ENCODE peak calls at places on chromosomes 13 and 19, in five cellular contexts. One of them, this sample, is unnamed.

GRCh38 chr19:18436651-18437478 is 1.1 kb downstream of the ISYNA1 start:
- DNase-seq in ascending aorta: no peak
- DNase-seq in astrocyte of the cerebellum: no peak
- DNase-seq in tibial nerve: peak; percentile 60
- DNase-seq in cardiac muscle cell: peak; percentile 97
- DNase-seq in this sample: peak; percentile 84

GRCh38 chr19:40147693-40148347 is 43.4 kb upstream of the MAP3K10 start:
- DNase-seq in tibial nerve: no peak
- DNase-seq in ascending aorta: no peak
- DNase-seq in astrocyte of the cerebellum: peak; percentile 8
- DNase-seq in cardiac muscle cell: no peak
- DNase-seq in this sample: no peak

GRCh38 chr19:4234142-4234861 is 5.0 kb downstream of the EBI3 start:
- DNase-seq in ascending aorta: no peak
- DNase-seq in astrocyte of the cerebellum: no peak
- DNase-seq in tibial nerve: no peak
- DNase-seq in cardiac muscle cell: no peak
- DNase-seq in this sample: no peak

GRCh38 chr19:46999377-46999776 is 20.3 kb upstream of the NPAS1 start:
- DNase-seq in astrocyte of the cerebellum: no peak
- DNase-seq in ascending aorta: no peak
- DNase-seq in cardiac muscle cell: no peak
- DNase-seq in tibial nerve: no peak
- DNase-seq in this sample: no peak

GRCh38 chr19:28333909-28334308 is 879.0 kb downstream of the UQCRFS1 start:
- DNase-seq in tibial nerve: no peak
- DNase-seq in astrocyte of the cerebellum: no peak
- DNase-seq in ascending aorta: no peak
- DNase-seq in cardiac muscle cell: no peak
- DNase-seq in this sample: no peak

GRCh38 chr13:29847501-29847983 is 2.9 kb downstream of the UBL3 start:
- DNase-seq in cardiac muscle cell: peak; percentile 35
- DNase-seq in astrocyte of the cerebellum: no peak
- DNase-seq in tibial nerve: peak; percentile 14
- DNase-seq in ascending aorta: no peak
- DNase-seq in this sample: peak; percentile 42

GRCh38 chr13:110869231-110869804 is 45.6 kb downstream of the ANKRD10 start:
- DNase-seq in astrocyte of the cerebellum: no peak
- DNase-seq in tibial nerve: no peak
- DNase-seq in cardiac muscle cell: no peak
- DNase-seq in ascending aorta: no peak
- DNase-seq in this sample: no peak

GRCh38 chr19:40808497-40808896 is 9.5 kb downstream of the EGLN2 start:
- DNase-seq in ascending aorta: no peak
- DNase-seq in cardiac muscle cell: no peak
- DNase-seq in astrocyte of the cerebellum: no peak
- DNase-seq in tibial nerve: no peak
- DNase-seq in this sample: no peak

GRCh38 chr13:49840667-49841066 is 48.2 kb upstream of the KPNA3 start:
- DNase-seq in cardiac muscle cell: no peak
- DNase-seq in astrocyte of the cerebellum: no peak
- DNase-seq in ascending aorta: no peak
- DNase-seq in tibial nerve: no peak
- DNase-seq in this sample: no peak

GRCh38 chr19:1133471-1133929 is 29.7 kb downstream of the GPX4 start:
- DNase-seq in cardiac muscle cell: no peak
- DNase-seq in tibial nerve: no peak
- DNase-seq in ascending aorta: no peak
- DNase-seq in astrocyte of the cerebellum: no peak
- DNase-seq in this sample: no peak

GRCh38 chr19:41906271-41906670 is 22.0 kb downstream of the ERFL start:
- DNase-seq in astrocyte of the cerebellum: no peak
- DNase-seq in ascending aorta: no peak
- DNase-seq in cardiac muscle cell: no peak
- DNase-seq in tibial nerve: no peak
- DNase-seq in this sample: no peak

GRCh38 chr19:29672319-29672932 is 7.2 kb downstream of the PLEKHF1 start:
- DNase-seq in tibial nerve: no peak
- DNase-seq in astrocyte of the cerebellum: no peak
- DNase-seq in ascending aorta: no peak
- DNase-seq in cardiac muscle cell: no peak
- DNase-seq in this sample: no peak

GRCh38 chr19:18364826-18365528 is 21.0 kb upstream of the GDF15 start:
- DNase-seq in cardiac muscle cell: peak; percentile 45
- DNase-seq in ascending aorta: no peak
- DNase-seq in astrocyte of the cerebellum: peak; percentile 99
- DNase-seq in tibial nerve: peak; percentile 75
- DNase-seq in this sample: peak; percentile 92

GRCh38 chr19:30781047-30781446 is 408.9 kb downstream of the ZNF536 start:
- DNase-seq in cardiac muscle cell: no peak
- DNase-seq in astrocyte of the cerebellum: no peak
- DNase-seq in tibial nerve: no peak
- DNase-seq in ascending aorta: no peak
- DNase-seq in this sample: no peak

GRCh38 chr13:99275093-99275469 is 16.9 kb upstream of the GPR18 start:
- DNase-seq in cardiac muscle cell: no peak
- DNase-seq in tibial nerve: no peak
- DNase-seq in astrocyte of the cerebellum: peak; percentile 92
- DNase-seq in ascending aorta: no peak
- DNase-seq in this sample: no peak

GRCh38 chr13:39362652-39363390 is 240.2 kb downstream of the LHFPL6 start:
- DNase-seq in cardiac muscle cell: no peak
- DNase-seq in tibial nerve: no peak
- DNase-seq in ascending aorta: no peak
- DNase-seq in astrocyte of the cerebellum: no peak
- DNase-seq in this sample: no peak

GRCh38 chr13:112193463-112194166 is 126.7 kb downstream of the SOX1 start:
- DNase-seq in tibial nerve: no peak
- DNase-seq in astrocyte of the cerebellum: no peak
- DNase-seq in ascending aorta: no peak
- DNase-seq in cardiac muscle cell: no peak
- DNase-seq in this sample: no peak

GRCh38 chr19:9323557-9323918 is 441 bp upstream of the ZNF559 start:
- DNase-seq in astrocyte of the cerebellum: no peak
- DNase-seq in ascending aorta: peak; percentile 19
- DNase-seq in tibial nerve: peak; percentile 57
- DNase-seq in cardiac muscle cell: peak; percentile 48
- DNase-seq in this sample: peak; percentile 64

GRCh38 chr19:13102666-13103584 is at the start of gene LYL1:
- DNase-seq in cardiac muscle cell: peak; percentile 89
- DNase-seq in tibial nerve: peak; percentile 43
- DNase-seq in astrocyte of the cerebellum: no peak
- DNase-seq in ascending aorta: no peak
- DNase-seq in this sample: peak; percentile 78

GRCh38 chr13:24083722-24084421 is 76.6 kb upstream of the SPATA13 start:
- DNase-seq in cardiac muscle cell: no peak
- DNase-seq in ascending aorta: no peak
- DNase-seq in tibial nerve: no peak
- DNase-seq in astrocyte of the cerebellum: no peak
- DNase-seq in this sample: no peak

GRCh38 chr13:31200636-31200970 is 828 bp downstream of the B3GLCT start:
- DNase-seq in tibial nerve: no peak
- DNase-seq in cardiac muscle cell: peak; percentile 74
- DNase-seq in ascending aorta: no peak
- DNase-seq in astrocyte of the cerebellum: no peak
- DNase-seq in this sample: peak; percentile 55

GRCh38 chr19:50230379-50231351 is 27.2 kb downstream of the MYH14 start:
- DNase-seq in ascending aorta: no peak
- DNase-seq in tibial nerve: no peak
- DNase-seq in astrocyte of the cerebellum: no peak
- DNase-seq in cardiac muscle cell: no peak
- DNase-seq in this sample: no peak

GRCh38 chr19:16660763-16661479 is at the start of gene TMEM38A:
- DNase-seq in cardiac muscle cell: peak; percentile 63
- DNase-seq in astrocyte of the cerebellum: no peak
- DNase-seq in ascending aorta: no peak
- DNase-seq in tibial nerve: no peak
- DNase-seq in this sample: peak; percentile 26

GRCh38 chr19:33111587-33111986 is 20.3 kb upstream of the WDR88 start:
- DNase-seq in tibial nerve: no peak
- DNase-seq in cardiac muscle cell: no peak
- DNase-seq in astrocyte of the cerebellum: no peak
- DNase-seq in ascending aorta: no peak
- DNase-seq in this sample: no peak
- TF ChIP-seq CTCF in tibial nerve: no peak
- TF ChIP-seq CTCF in cardiac muscle cell: no peak
- TF ChIP-seq CTCF in astrocyte of the cerebellum: no peak
- TF ChIP-seq CTCF in ascending aorta: no peak
- TF ChIP-seq CTCF in this sample: no peak

GRCh38 chr13:77492982-77493381 is 42.5 kb upstream of the SCEL start:
- DNase-seq in tibial nerve: no peak
- DNase-seq in cardiac muscle cell: peak; percentile 23
- DNase-seq in ascending aorta: no peak
- DNase-seq in astrocyte of the cerebellum: no peak
- DNase-seq in this sample: no peak
- TF ChIP-seq CTCF in tibial nerve: peak; percentile 42
- TF ChIP-seq CTCF in cardiac muscle cell: peak; percentile 47
- TF ChIP-seq CTCF in ascending aorta: no peak
- TF ChIP-seq CTCF in astrocyte of the cerebellum: peak; percentile 63
- TF ChIP-seq CTCF in this sample: no peak

DNA sequence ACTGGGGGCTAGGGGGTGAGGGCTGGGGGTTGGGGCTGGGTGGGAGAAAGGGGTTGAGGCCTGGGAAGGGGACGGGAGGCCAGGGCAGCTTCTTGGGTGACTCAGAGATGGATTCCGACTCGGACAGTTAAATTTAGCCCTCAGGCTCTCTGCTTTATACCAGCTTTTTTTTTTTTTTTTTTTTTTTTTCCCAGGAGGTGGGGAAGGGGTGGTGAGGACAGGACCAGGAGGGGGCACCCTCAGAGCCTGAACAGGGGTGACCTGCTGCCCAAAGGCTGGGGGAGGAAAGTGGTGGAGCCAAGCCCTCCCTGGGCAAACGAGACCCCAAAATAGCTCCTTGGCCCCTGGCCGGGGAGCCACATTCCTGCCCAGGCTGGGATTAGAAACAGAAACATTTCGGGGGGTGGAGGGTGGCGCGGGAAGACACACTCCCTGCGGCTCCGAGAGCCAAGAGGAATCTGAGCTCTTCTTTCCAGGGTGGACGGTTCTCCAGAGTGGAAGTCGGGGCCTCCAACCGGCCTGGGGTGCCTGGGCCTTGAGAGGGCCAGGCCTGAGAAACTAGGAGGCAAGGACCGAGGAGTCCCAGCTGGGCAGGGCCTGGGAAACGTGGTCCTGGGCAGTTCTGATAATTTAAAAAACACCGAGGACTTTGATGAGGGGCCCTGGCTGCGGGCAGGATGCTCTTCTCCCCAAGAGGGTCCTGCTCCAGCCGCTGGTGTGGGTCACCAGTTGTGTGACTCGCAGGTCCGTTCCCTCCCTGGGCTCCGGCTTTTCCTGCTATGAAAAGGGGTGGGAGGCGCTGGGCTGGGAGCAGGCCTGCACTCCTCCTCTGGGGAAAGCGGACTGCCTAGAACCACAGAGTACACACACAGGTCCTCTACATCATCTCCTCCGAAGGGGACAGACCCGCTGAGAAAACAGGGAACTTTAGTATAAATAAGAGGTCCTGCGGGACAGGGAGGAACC is 813 bp upstream of the DMPK start:
- DNase-seq in tibial nerve: no peak
- DNase-seq in ascending aorta: no peak
- DNase-seq in astrocyte of the cerebellum: no peak
- DNase-seq in cardiac muscle cell: peak; percentile 54
- DNase-seq in this sample: peak; percentile 84
- TF ChIP-seq CTCF in tibial nerve: no peak
- TF ChIP-seq CTCF in ascending aorta: no peak
- TF ChIP-seq CTCF in astrocyte of the cerebellum: no peak
- TF ChIP-seq CTCF in cardiac muscle cell: no peak
- TF ChIP-seq CTCF in this sample: no peak

DNA sequence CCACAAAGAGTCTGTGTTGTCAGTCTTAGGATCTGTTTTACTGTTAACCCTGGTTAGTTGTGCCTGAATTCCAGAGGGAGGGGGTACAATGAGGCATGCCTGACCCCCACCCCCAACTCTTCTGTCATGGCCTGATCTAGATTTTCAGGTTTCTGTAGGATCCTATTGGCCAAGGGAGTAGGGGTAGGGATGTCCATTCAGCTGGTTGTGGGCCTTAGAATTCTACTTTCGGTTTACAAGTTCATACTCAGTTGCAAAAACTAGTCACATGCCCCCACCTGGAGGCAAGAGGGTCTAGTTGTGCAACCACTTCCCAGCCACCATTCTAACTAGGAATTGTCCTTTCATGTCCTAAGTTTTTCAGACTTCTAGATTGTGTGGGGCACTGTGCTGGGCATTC is 94.3 kb upstream of the MBNL2 start:
- DNase-seq in cardiac muscle cell: no peak
- DNase-seq in ascending aorta: no peak
- DNase-seq in astrocyte of the cerebellum: no peak
- DNase-seq in tibial nerve: no peak
- DNase-seq in this sample: no peak
- TF ChIP-seq CTCF in cardiac muscle cell: no peak
- TF ChIP-seq CTCF in ascending aorta: no peak
- TF ChIP-seq CTCF in astrocyte of the cerebellum: no peak
- TF ChIP-seq CTCF in tibial nerve: no peak
- TF ChIP-seq CTCF in this sample: no peak

GRCh38 chr13:106532111-106532929 is 3.1 kb downstream of the EFNB2 start:
- DNase-seq in cardiac muscle cell: peak; percentile 30
- DNase-seq in tibial nerve: no peak
- DNase-seq in ascending aorta: no peak
- DNase-seq in astrocyte of the cerebellum: no peak
- DNase-seq in this sample: no peak

GRCh38 chr13:106529415-106530208 is 5.8 kb downstream of the EFNB2 start:
- DNase-seq in astrocyte of the cerebellum: no peak
- DNase-seq in tibial nerve: no peak
- DNase-seq in ascending aorta: no peak
- DNase-seq in cardiac muscle cell: no peak
- DNase-seq in this sample: no peak

GRCh38 chr13:106530907-106531520 is 4.4 kb downstream of the EFNB2 start:
- DNase-seq in cardiac muscle cell: no peak
- DNase-seq in tibial nerve: no peak
- DNase-seq in astrocyte of the cerebellum: no peak
- DNase-seq in ascending aorta: no peak
- DNase-seq in this sample: no peak

GRCh38 chr13:106528711-106529414 is 6.6 kb downstream of the EFNB2 start:
- DNase-seq in ascending aorta: no peak
- DNase-seq in cardiac muscle cell: no peak
- DNase-seq in tibial nerve: no peak
- DNase-seq in astrocyte of the cerebellum: no peak
- DNase-seq in this sample: no peak

GRCh38 chr13:106530209-106530906 is 5.1 kb downstream of the EFNB2 start:
- DNase-seq in ascending aorta: no peak
- DNase-seq in cardiac muscle cell: no peak
- DNase-seq in tibial nerve: no peak
- DNase-seq in astrocyte of the cerebellum: no peak
- DNase-seq in this sample: no peak
- TF ChIP-seq CTCF in ascending aorta: no peak
- TF ChIP-seq CTCF in cardiac muscle cell: no peak
- TF ChIP-seq CTCF in tibial nerve: no peak
- TF ChIP-seq CTCF in astrocyte of the cerebellum: no peak
- TF ChIP-seq CTCF in this sample: no peak

DNA sequence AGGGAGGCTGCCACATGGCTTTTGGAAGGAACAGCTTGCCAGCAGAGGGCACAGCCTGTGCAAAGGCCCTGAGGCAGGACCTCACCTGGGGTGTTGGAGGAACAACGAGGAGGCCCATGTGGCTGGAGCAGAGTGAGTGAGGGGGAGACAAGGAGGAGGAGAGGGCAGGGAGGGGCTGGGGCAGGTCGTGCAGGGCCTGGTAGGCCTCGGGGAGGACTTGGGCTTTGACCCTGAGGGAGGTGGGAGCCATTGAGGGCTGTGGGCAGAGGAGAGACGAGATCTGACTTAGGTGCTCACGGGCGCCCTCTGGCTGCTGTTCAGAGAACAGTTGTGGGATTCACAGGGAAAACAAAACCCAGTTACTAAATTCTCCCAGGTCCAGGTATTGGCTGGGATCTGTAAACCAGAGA is 25.2 kb downstream of the ZNRF4 start:
- DNase-seq in tibial nerve: no peak
- DNase-seq in astrocyte of the cerebellum: no peak
- DNase-seq in cardiac muscle cell: peak; percentile 27
- DNase-seq in ascending aorta: no peak
- DNase-seq in this sample: no peak
- TF ChIP-seq CTCF in tibial nerve: no peak
- TF ChIP-seq CTCF in astrocyte of the cerebellum: peak; percentile 46
- TF ChIP-seq CTCF in cardiac muscle cell: peak; percentile 45
- TF ChIP-seq CTCF in ascending aorta: no peak
- TF ChIP-seq CTCF in this sample: no peak